ENCODE peak calls at places on chromosome 7, in four cellular contexts. U is HCT116, G is H1, W is K562. N is an unnamed sample.

GRCh38 chr7:143016996-143017395 is 9.9 kb downstream of the OR9A2 start:
- DNase-seq in U (no peak), G (no peak), W (no peak), N (no peak)

GRCh38 chr7:2519119-2519930 is at the start of gene LFNG:
- DNase-seq in U (peak), G (peak), W (peak), N (peak)

GRCh38 chr7:107051376-107051775 is 6.9 kb downstream of the PRKAR2B start:
- DNase-seq in U (no peak), G (no peak), W (no peak), N (no peak)

GRCh38 chr7:97693586-97693985 is 38.3 kb upstream of the TAC1 start:
- DNase-seq in U (no peak), G (no peak), W (no peak), N (no peak)

GRCh38 chr7:75642810-75643486 is 95.8 kb downstream of the HIP1 start:
- DNase-seq in U (peak), G (peak), W (peak), N (peak)

GRCh38 chr7:158955932-158956804 is 99.8 kb downstream of the DYNC2I1 start:
- DNase-seq in U (no peak), G (no peak), W (no peak), N (no peak)

GRCh38 chr7:129771201-129771927 is 159.8 kb downstream of the NRF1 start:
- DNase-seq in U (no peak), G (no peak), W (no peak), N (no peak)

GRCh38 chr7:91398341-91398740 is 134.1 kb downstream of the FZD1 start:
- DNase-seq in U (no peak), G (no peak), W (no peak), N (no peak)

GRCh38 chr7:122902751-122903495 is 16.7 kb upstream of the CADPS2 start:
- DNase-seq in U (no peak), G (no peak), W (no peak), N (no peak)

GRCh38 chr7:128335730-128336129 is 8.0 kb downstream of the RBM28 start:
- DNase-seq in U (no peak), G (no peak), W (no peak), N (no peak)

GRCh38 chr7:114502454-114503254 is 88.0 kb downstream of the FOXP2 start:
- DNase-seq in U (no peak), G (no peak), W (no peak), N (no peak)

GRCh38 chr7:150432915-150433892 is 17.2 kb upstream of the GIMAP8 start:
- DNase-seq in U (no peak), G (no peak), W (no peak), N (peak)

GRCh38 chr7:100897111-100897608 is 1.5 kb upstream of the ACHE start:
- DNase-seq in U (no peak), G (peak), W (peak), N (no peak)

GRCh38 chr7:6350057-6350752 is 77.8 kb upstream of the CYTH3 start:
- DNase-seq in U (no peak), G (no peak), W (no peak), N (no peak)

GRCh38 chr7:81232084-81232799 is 313.4 kb upstream of the SEMA3C start:
- DNase-seq in U (no peak), G (no peak), W (no peak), N (no peak)

GRCh38 chr7:144862612-144863319 is 26.9 kb upstream of the TPK1 start:
- DNase-seq in U (no peak), G (no peak), W (no peak), N (no peak)

DNA sequence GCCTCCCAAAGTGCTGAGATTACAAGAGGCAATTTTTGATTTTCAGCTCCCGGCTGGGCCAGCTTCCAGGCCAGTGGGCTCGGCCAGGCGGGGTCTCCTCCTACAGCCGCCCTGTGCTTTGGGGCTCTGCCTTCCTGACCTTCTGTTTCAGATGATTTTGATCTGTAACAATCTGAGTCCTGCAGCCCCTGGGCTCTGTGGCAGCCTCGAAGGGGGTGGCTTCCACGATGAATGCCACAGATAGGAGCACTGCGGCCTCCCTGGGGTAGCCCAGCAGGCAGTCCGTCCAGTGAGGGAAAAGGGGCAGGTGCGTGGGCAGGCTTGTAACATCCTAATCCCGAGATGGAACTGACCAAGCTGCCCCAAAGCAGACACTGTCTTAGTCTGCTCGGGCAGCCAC is 177.5 kb downstream of the DNAJB6 start:
- DNase-seq in U (no peak), G (no peak), W (no peak), N (no peak)
- TF ChIP-seq YY1 in U (no peak), G (no peak), W (no peak), N (no peak)

DNA sequence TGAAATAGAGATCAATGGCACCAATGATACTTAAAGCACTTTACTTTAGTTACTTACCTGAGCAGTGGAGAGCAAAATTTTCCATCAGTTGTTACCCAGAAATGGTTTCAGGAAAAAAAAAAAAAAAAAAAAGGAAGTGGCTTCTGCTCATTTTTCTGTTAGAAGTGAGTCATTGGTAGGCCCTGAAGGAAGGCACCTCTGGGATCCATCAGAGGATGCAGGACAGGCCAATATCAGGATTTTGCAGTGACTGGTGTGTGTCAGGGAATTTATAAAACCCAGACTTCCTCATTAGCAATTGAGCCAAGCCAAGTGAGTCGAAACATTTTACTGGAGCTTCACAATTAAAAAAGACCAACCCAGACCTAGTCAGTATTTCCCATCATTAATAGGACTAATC is 2.3 kb upstream of the SMIM30 start:
- DNase-seq in U (no peak), G (no peak), W (no peak), N (no peak)
- TF ChIP-seq RAD21 in U (no peak), G (no peak), W (no peak), N (no peak)

DNA sequence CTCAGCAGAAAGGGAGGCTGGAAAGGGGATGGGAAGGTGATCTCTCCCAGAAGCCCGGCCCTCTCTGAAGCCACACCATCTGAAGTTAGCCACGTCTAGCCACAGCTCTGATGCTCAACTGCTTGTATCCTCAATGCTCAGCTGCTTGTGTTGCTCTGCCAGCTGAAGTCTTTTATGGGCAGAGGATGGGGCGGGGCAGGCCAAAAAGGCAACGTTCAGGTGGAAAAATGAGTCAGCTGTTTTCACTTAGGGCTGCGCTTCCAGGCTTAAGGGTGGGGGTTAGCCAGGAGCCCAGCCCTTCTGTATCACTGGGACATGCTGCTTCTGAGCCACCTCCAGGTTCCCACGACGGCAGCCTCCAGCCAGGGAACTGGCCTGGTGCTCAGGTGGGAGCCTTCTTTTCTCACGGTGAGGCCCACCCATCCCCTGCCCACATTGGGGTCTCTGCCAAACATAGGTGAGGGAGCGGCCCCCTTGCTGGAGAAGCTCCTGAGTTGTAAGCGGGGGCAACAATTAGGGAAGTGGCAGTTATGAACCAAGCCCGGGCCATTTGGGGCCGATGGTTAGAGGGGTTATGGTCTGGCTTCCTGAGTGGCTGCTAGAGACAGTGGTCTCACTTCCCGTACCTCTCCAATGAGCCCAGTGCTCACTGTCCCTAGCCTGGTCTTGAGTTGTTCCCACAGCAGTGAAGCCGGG is 44.8 kb upstream of the CNPY1 start:
- DNase-seq in U (no peak), G (no peak), W (peak), N (no peak)
- TF ChIP-seq EGR1 in U (no peak), G (no peak), W (no peak), N (no peak)

GRCh38 chr7:27242580-27243339 is at the start of gene EVX1:
- DNase-seq in U (no peak), G (peak), W (no peak), N (no peak)
- TF ChIP-seq YY1 in U (no peak), G (no peak), W (no peak), N (no peak)

DNA sequence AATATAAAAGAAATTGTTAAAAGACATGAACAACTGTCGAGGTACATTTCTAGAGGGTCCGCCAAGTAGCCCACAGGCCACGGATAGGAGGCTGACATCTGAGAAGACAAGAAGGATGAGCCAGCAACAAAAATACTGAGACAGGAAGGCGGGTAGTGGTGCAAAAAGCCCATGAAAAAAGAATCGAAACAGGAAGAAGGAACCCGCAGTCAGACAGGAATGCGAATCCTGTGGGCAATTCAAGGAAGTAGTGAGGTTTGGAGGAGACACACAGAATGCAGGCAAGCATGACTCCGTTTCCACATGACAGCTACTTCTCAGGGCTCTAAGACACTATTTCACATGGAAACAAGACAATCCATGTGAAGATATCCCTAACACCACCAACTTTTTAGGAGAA is 125.2 kb downstream of the DOCK4 start:
- DNase-seq in U (no peak), G (no peak), W (no peak), N (peak)
- TF ChIP-seq RAD21 in U (no peak), G (no peak), W (no peak), N (no peak)

GRCh38 chr7:101935521-101936141 is 118.2 kb downstream of the CUX1 start:
- DNase-seq in U (no peak), G (peak), W (no peak), N (no peak)
- TF ChIP-seq EGR1 in U (no peak), G (no peak), W (no peak), N (no peak)

GRCh38 chr7:124992881-124993562 is 63.4 kb upstream of the POT1 start:
- DNase-seq in U (no peak), G (no peak), W (peak), N (no peak)

DNA sequence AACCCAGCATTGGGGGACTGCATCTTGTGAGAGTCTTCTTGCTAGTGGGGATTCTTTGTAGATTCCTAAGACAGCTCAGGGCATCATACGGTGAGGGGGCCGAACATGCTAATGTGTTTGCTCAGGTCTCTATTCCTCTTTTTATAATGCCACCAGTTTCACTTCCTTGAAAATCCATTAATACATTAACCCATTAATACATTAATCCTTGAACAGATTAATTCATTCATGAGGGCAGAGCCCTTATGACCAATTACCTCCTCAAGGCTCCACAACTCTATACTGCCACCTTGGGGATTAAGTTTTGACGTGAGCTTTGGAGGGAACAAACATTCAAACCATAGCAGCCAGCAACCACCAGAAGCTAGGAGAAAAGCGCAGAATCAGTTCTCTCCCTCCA is 67.2 kb upstream of the POT1 start:
- DNase-seq in U (no peak), G (no peak), W (no peak), N (no peak)
- TF ChIP-seq YY1 in U (no peak), G (no peak), W (no peak), N (no peak)

DNA sequence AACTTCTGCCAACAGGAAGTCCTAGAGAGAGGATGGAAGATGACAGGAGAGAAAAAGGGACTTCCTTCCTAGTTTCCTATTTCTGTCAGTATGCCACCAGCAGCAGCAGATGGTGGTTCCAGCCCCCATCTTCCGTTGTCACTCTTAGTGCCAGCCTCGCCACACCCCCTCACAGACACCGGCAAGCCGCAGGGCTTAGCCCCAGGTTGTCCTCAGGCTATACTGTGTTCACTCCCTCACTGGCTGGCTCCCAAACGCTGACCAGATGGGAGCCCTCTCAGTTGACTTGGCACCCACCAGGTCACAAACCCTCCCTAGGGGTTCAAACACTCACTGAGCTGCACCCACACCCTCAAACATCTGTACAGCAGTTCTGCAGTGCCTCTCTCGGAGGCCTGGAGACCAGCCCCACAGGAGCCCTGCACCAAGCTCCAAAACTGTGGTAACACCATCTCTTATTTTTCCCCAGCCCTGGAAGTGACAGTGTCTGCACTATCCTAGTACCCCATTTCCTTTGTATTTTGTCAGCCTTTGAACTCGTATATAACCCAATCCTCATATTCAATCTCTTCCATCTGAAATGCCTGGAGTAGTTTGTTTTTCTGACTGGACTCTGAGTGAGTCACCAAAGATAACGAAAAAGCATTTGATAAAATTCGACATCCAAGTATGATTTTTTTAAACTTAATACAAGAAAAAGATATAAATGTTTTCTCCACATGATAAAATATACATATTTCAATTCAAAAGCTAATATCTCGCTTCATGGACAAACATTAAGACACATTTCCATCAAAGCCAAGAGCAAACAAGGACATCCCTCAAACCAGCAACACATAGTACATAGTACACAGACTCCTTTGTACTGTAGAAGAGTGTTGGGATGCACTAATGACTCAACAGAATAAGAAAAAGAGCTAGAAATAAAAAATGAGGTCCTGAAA is 34.5 kb downstream of the SMURF1 start:
- DNase-seq in U (no peak), G (no peak), W (no peak), N (no peak)
- TF ChIP-seq RAD21 in U (no peak), G (no peak), W (no peak), N (no peak)

N was measured in GM12878.